ENCODE peak calls at places on chromosomes 13 and 19, in six cellular contexts. One of them, this sample, is unnamed.

GRCh38 chr13:67101730-67102467 is 128.2 kb downstream of the PCDH9 start:
- DNase-seq in WTC11: no peak
- DNase-seq in HCT116: no peak
- DNase-seq in H1: no peak
- DNase-seq in K562: no peak
- DNase-seq in HepG2: no peak
- DNase-seq in this sample: no peak

GRCh38 chr13:19085258-19085657 is 96.4 kb downstream of the TUBA3C start:
- DNase-seq in HepG2: no peak
- DNase-seq in HCT116: no peak
- DNase-seq in K562: no peak
- DNase-seq in WTC11: no peak
- DNase-seq in H1: no peak
- DNase-seq in this sample: no peak

GRCh38 chr13:33087790-33088189 is 71.6 kb downstream of the KL start:
- DNase-seq in WTC11: no peak
- DNase-seq in K562: no peak
- DNase-seq in H1: no peak
- DNase-seq in HCT116: no peak
- DNase-seq in HepG2: no peak
- DNase-seq in this sample: no peak

GRCh38 chr13:100602472-100603142 is 14.0 kb upstream of the GGACT start:
- DNase-seq in WTC11: no peak
- DNase-seq in HCT116: no peak
- DNase-seq in K562: no peak
- DNase-seq in HepG2: no peak
- DNase-seq in H1: no peak
- DNase-seq in this sample: no peak

GRCh38 chr13:50678464-50679162 is 164.9 kb downstream of the DLEU7 start:
- DNase-seq in HepG2: no peak
- DNase-seq in K562: no peak
- DNase-seq in H1: no peak
- DNase-seq in HCT116: peak; percentile 36
- DNase-seq in WTC11: no peak
- DNase-seq in this sample: no peak

GRCh38 chr19:55801416-55801815 is 30.4 kb downstream of the NLRP11 start:
- DNase-seq in H1: no peak
- DNase-seq in HCT116: no peak
- DNase-seq in WTC11: no peak
- DNase-seq in HepG2: no peak
- DNase-seq in K562: no peak
- DNase-seq in this sample: no peak

GRCh38 chr13:110815471-110816204 is 99.2 kb downstream of the ANKRD10 start:
- DNase-seq in H1: peak; percentile 41
- DNase-seq in HCT116: no peak
- DNase-seq in HepG2: no peak
- DNase-seq in K562: no peak
- DNase-seq in WTC11: no peak
- DNase-seq in this sample: peak; percentile 13

GRCh38 chr13:110108348-110109139 is 198.4 kb downstream of the COL4A1 start:
- DNase-seq in HepG2: peak; percentile 51
- DNase-seq in H1: no peak
- DNase-seq in HCT116: peak; percentile 53
- DNase-seq in WTC11: peak; percentile 71
- DNase-seq in K562: no peak
- DNase-seq in this sample: no peak

GRCh38 chr13:38346764-38347163 is 2.9 kb upstream of the UFM1 start:
- DNase-seq in WTC11: no peak
- DNase-seq in H1: no peak
- DNase-seq in HepG2: no peak
- DNase-seq in HCT116: no peak
- DNase-seq in K562: no peak
- DNase-seq in this sample: no peak

GRCh38 chr13:21753117-21753729 is 82.3 kb downstream of the FGF9 start:
- DNase-seq in WTC11: no peak
- DNase-seq in K562: no peak
- DNase-seq in HCT116: no peak
- DNase-seq in HepG2: no peak
- DNase-seq in H1: no peak
- DNase-seq in this sample: no peak

GRCh38 chr13:114055766-114056165 is 76.7 kb downstream of the RASA3 start:
- DNase-seq in HepG2: no peak
- DNase-seq in HCT116: no peak
- DNase-seq in WTC11: no peak
- DNase-seq in K562: no peak
- DNase-seq in H1: no peak
- DNase-seq in this sample: no peak

GRCh38 chr19:50195224-50195623 is 8.2 kb upstream of the MYH14 start:
- DNase-seq in HCT116: no peak
- DNase-seq in HepG2: no peak
- DNase-seq in WTC11: no peak
- DNase-seq in H1: no peak
- DNase-seq in K562: no peak
- DNase-seq in this sample: no peak

GRCh38 chr19:8616861-8617260 is 6.3 kb upstream of the ADAMTS10 start:
- DNase-seq in H1: no peak
- DNase-seq in K562: no peak
- DNase-seq in HCT116: no peak
- DNase-seq in WTC11: no peak
- DNase-seq in HepG2: no peak
- DNase-seq in this sample: no peak

GRCh38 chr19:343941-344624 is 513 bp downstream of the MIER2 start:
- DNase-seq in H1: peak; percentile 59
- DNase-seq in HCT116: no peak
- DNase-seq in HepG2: no peak
- DNase-seq in K562: peak; percentile 92
- DNase-seq in WTC11: peak; percentile 50
- DNase-seq in this sample: no peak

GRCh38 chr13:103056008-103056407 is 10.2 kb downstream of the SLC10A2 start:
- DNase-seq in K562: no peak
- DNase-seq in HepG2: no peak
- DNase-seq in WTC11: no peak
- DNase-seq in HCT116: no peak
- DNase-seq in H1: no peak
- DNase-seq in this sample: no peak

GRCh38 chr13:99218545-99218944 is 17.9 kb downstream of the UBAC2 start:
- DNase-seq in HepG2: no peak
- DNase-seq in WTC11: no peak
- DNase-seq in HCT116: no peak
- DNase-seq in H1: no peak
- DNase-seq in K562: no peak
- DNase-seq in this sample: no peak

GRCh38 chr19:29805026-29805925 is 6.5 kb upstream of the CCNE1 start:
- DNase-seq in WTC11: no peak
- DNase-seq in HepG2: peak; percentile 77
- DNase-seq in K562: no peak
- DNase-seq in H1: no peak
- DNase-seq in HCT116: no peak
- DNase-seq in this sample: no peak

GRCh38 chr19:23996549-23996948 is 81.9 kb downstream of the ZNF726 start:
- DNase-seq in WTC11: peak; percentile 33
- DNase-seq in HCT116: peak; percentile 3
- DNase-seq in H1: peak; percentile 56
- DNase-seq in HepG2: peak; percentile 3
- DNase-seq in K562: peak; percentile 65
- DNase-seq in this sample: no peak

GRCh38 chr13:110307697-110308376 is 753 bp downstream of the COL4A2 start:
- DNase-seq in K562: no peak
- DNase-seq in HCT116: no peak
- DNase-seq in WTC11: peak; percentile 38
- DNase-seq in H1: peak; percentile 70
- DNase-seq in HepG2: no peak
- DNase-seq in this sample: no peak

GRCh38 chr13:113411216-113412023 is 41.9 kb downstream of the ADPRHL1 start:
- DNase-seq in HCT116: peak; percentile 84
- DNase-seq in H1: no peak
- DNase-seq in WTC11: no peak
- DNase-seq in K562: no peak
- DNase-seq in HepG2: peak; percentile 32
- DNase-seq in this sample: no peak

GRCh38 chr19:4064073-4064550 is 2.6 kb downstream of the ZBTB7A start:
- DNase-seq in K562: no peak
- DNase-seq in WTC11: no peak
- DNase-seq in H1: no peak
- DNase-seq in HepG2: no peak
- DNase-seq in HCT116: no peak
- DNase-seq in this sample: no peak

GRCh38 chr19:35357867-35358573 is at the start of gene FFAR3:
- DNase-seq in K562: no peak
- DNase-seq in HepG2: no peak
- DNase-seq in WTC11: no peak
- DNase-seq in H1: peak; percentile 35
- DNase-seq in HCT116: no peak
- DNase-seq in this sample: no peak

GRCh38 chr19:47509170-47509847 is 5.6 kb downstream of the NAPA start:
- DNase-seq in K562: no peak
- DNase-seq in HCT116: no peak
- DNase-seq in WTC11: no peak
- DNase-seq in HepG2: no peak
- DNase-seq in H1: no peak
- DNase-seq in this sample: no peak

GRCh38 chr19:46356670-46357055 is 9.8 kb downstream of the PPP5C start:
- DNase-seq in WTC11: no peak
- DNase-seq in K562: no peak
- DNase-seq in HCT116: no peak
- DNase-seq in H1: no peak
- DNase-seq in HepG2: no peak
- DNase-seq in this sample: no peak

GRCh38 chr13:40273173-40274000 is 393.1 kb downstream of the FOXO1 start:
- DNase-seq in WTC11: no peak
- DNase-seq in K562: no peak
- DNase-seq in HCT116: no peak
- DNase-seq in HepG2: no peak
- DNase-seq in H1: no peak
- DNase-seq in this sample: no peak

GRCh38 chr13:40271931-40272775 is 394.3 kb downstream of the FOXO1 start:
- DNase-seq in HCT116: no peak
- DNase-seq in HepG2: no peak
- DNase-seq in WTC11: no peak
- DNase-seq in K562: no peak
- DNase-seq in H1: no peak
- DNase-seq in this sample: no peak

GRCh38 chr13:40275155-40275554 is 391.3 kb downstream of the FOXO1 start:
- DNase-seq in H1: no peak
- DNase-seq in HCT116: no peak
- DNase-seq in WTC11: no peak
- DNase-seq in K562: no peak
- DNase-seq in HepG2: no peak
- DNase-seq in this sample: no peak

GRCh38 chr13:40271511-40271910 is 394.9 kb downstream of the FOXO1 start:
- DNase-seq in WTC11: peak; percentile 12
- DNase-seq in K562: no peak
- DNase-seq in H1: no peak
- DNase-seq in HCT116: no peak
- DNase-seq in HepG2: no peak
- DNase-seq in this sample: no peak

GRCh38 chr13:40272776-40273139 is 393.7 kb downstream of the FOXO1 start:
- DNase-seq in HCT116: no peak
- DNase-seq in WTC11: no peak
- DNase-seq in K562: no peak
- DNase-seq in H1: no peak
- DNase-seq in HepG2: no peak
- DNase-seq in this sample: no peak
- TF ChIP-seq ATF3 in HCT116: no peak
- TF ChIP-seq ATF3 in WTC11: no peak
- TF ChIP-seq ATF3 in K562: no peak
- TF ChIP-seq ATF3 in H1: no peak
- TF ChIP-seq ATF3 in HepG2: no peak
- TF ChIP-seq ATF3 in this sample: no peak

GRCh38 chr13:77660841-77661250 is 36.6 kb upstream of the SLAIN1 start:
- DNase-seq in HCT116: no peak
- DNase-seq in WTC11: no peak
- DNase-seq in K562: no peak
- DNase-seq in H1: no peak
- DNase-seq in HepG2: no peak
- DNase-seq in this sample: no peak
- TF ChIP-seq ATF3 in HCT116: no peak
- TF ChIP-seq ATF3 in WTC11: no peak
- TF ChIP-seq ATF3 in K562: no peak
- TF ChIP-seq ATF3 in H1: no peak
- TF ChIP-seq ATF3 in HepG2: no peak
- TF ChIP-seq ATF3 in this sample: no peak

DNA sequence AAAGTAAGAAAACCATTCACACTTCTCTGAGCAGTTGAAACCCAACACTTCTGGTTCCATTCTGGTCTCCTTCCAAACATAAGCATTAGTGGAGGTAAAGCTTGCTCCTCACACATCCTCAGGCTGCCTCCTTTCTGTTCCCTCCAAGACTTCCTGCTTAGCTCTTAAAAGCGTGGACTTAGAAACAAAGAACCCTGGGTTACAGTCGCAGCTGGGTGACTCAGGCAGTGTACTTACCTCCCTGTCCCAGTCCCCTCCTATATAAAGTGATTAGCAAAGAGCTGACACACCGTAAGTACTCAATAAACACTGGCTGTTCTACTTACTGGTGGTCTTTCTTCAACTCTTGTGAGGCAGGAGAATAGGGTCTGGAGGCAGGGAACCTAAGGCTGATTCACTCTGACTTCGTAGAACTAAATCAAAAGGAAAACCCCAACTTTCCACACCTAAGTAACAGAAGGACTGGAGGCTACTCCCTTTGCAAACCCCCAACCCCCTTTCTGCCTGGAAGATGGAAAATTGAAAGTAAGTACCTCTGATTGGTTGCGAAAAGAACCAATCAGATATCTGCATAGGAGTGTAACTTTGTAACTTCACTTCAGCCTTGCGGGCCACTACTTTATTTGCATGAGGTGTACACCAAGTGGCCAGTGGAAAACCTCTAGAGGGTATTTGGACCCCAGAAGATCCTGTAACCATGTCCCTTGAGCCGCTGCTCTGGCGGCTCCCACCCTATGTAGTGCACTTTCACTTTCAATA is 165.4 kb downstream of the SUCLA2 start:
- DNase-seq in HCT116: no peak
- DNase-seq in WTC11: no peak
- DNase-seq in H1: no peak
- DNase-seq in K562: no peak
- DNase-seq in HepG2: no peak
- DNase-seq in this sample: no peak
- TF ChIP-seq ATF3 in HCT116: no peak
- TF ChIP-seq ATF3 in WTC11: no peak
- TF ChIP-seq ATF3 in H1: no peak
- TF ChIP-seq ATF3 in K562: no peak
- TF ChIP-seq ATF3 in HepG2: no peak
- TF ChIP-seq ATF3 in this sample: no peak

DNA sequence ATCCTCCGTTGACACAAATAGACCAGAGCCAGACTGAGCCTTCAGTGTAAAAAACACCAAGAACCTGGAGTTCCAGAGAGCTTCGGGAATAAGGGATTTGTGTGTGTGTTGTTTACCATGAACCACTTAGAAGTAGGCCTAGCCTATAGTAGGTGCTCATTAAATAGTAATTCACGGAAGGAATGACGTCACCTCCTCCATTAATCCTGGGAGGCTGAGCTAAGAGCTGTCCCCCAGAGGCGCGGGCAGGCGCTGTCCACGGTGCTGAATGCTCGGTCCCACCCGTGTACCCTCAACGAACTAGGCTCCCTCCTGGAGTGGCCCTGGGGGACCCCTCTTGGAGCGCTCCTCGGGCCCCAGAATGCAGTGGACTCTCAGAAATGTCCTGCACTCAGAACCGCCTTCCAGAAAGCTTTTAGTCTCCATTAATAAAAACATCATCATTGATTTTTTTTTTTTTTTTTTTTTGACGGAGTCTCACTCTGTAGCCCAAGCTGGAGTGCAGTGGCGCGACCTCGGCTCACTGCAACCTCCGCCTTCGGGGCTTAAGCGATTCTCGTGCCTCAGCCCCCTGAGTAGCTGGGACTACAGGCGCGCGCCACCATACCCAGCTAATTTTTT is 6.5 kb downstream of the UNC13A start:
- DNase-seq in HCT116: no peak
- DNase-seq in WTC11: peak; percentile 78
- DNase-seq in K562: peak; percentile 92
- DNase-seq in HepG2: no peak
- DNase-seq in H1: peak; percentile 90
- DNase-seq in this sample: no peak
- TF ChIP-seq ATF3 in HCT116: no peak
- TF ChIP-seq ATF3 in WTC11: no peak
- TF ChIP-seq ATF3 in K562: no peak
- TF ChIP-seq ATF3 in HepG2: no peak
- TF ChIP-seq ATF3 in H1: no peak
- TF ChIP-seq ATF3 in this sample: no peak